ENCODE peak calls at places on chromosomes 4 and X, in six cellular contexts. H is NCI-H2171 treated with DMSO at 0.1 percent for 48 hours, K is NCI-H1694, D is NCI-H1092 treated with DMSO at 0.1 percent for 48 hours, E is B cell, P is HuH-7.5. V is an unnamed sample.

GRCh38 chr4:27007507-27007906 is 146.9 kb downstream of the STIM2 start:
- DNase-seq in H (no peak), K (no peak), D (no peak), E (no peak), P (no peak), V (no peak)

GRCh38 chrX:31593353-31593752 is 521.5 kb upstream of the FTHL17 start:
- DNase-seq in K (no peak), P (no peak), H (no peak), E (no peak), D (no peak), V (no peak)

GRCh38 chrX:82813671-82814078 is 694.4 kb upstream of the POU3F4 start:
- DNase-seq in K (no peak), P (peak), E (no peak), H (no peak), D (no peak), V (peak)

GRCh38 chr4:176838611-176839411 is 46.1 kb upstream of the VEGFC start:
- DNase-seq in E (no peak), D (no peak), P (no peak), H (no peak), K (no peak), V (peak)

GRCh38 chr4:122705547-122705946 is 27.0 kb upstream of the BBS12 start:
- DNase-seq in H (no peak), K (no peak), P (no peak), D (no peak), E (no peak), V (no peak)

GRCh38 chrX:37818031-37818430 is 29.3 kb downstream of the DYNLT3 start:
- DNase-seq in P (no peak), E (peak), K (peak), D (no peak), H (peak), V (no peak)

GRCh38 chr4:53601251-53601764 is 10.0 kb upstream of the LNX1 start:
- DNase-seq in P (no peak), H (peak), D (peak), K (peak), E (peak), V (no peak)

GRCh38 chrX:41890026-41890423 is 33.3 kb downstream of the CASK start:
- DNase-seq in D (no peak), H (no peak), E (no peak), K (no peak), P (no peak), V (no peak)

GRCh38 chrX:133726211-133726630 is 259.2 kb downstream of the GPC3 start:
- DNase-seq in E (no peak), D (peak), K (no peak), P (no peak), H (peak), V (peak)

GRCh38 chr4:122827899-122828601 is 1.4 kb downstream of the FGF2 start:
- DNase-seq in D (peak), P (peak), K (no peak), E (peak), H (peak), V (peak)

GRCh38 chr4:181874582-181874981 is 368.6 kb upstream of the TENM3 start:
- DNase-seq in H (no peak), D (no peak), P (no peak), E (no peak), K (no peak), V (no peak)

GRCh38 chr4:100982345-100982744 is 365.0 kb downstream of the PPP3CA start:
- DNase-seq in H (no peak), E (no peak), P (no peak), D (no peak), K (no peak), V (no peak)

GRCh38 chrX:97841544-97842179 is 958.0 kb downstream of the RPA4 start:
- DNase-seq in D (no peak), K (no peak), P (no peak), H (no peak), E (no peak), V (no peak)

GRCh38 chr4:141580523-141580922 is 55.9 kb upstream of the IL15 start:
- DNase-seq in D (no peak), P (no peak), K (no peak), H (no peak), E (no peak), V (no peak)

GRCh38 chr4:38294238-38294637 is 334.0 kb downstream of the PTTG2 start:
- DNase-seq in H (no peak), K (no peak), E (no peak), P (no peak), D (no peak), V (no peak)

GRCh38 chr4:93710847-93711430 is 117.6 kb upstream of the ATOH1 start:
- DNase-seq in H (no peak), E (no peak), K (no peak), P (no peak), D (no peak), V (no peak)

GRCh38 chrX:129726307-129727111 is 12.3 kb upstream of the XPNPEP2 start:
- DNase-seq in E (peak), H (no peak), D (peak), P (peak), K (peak), V (peak)

GRCh38 chr4:105139646-105140045 is 7.0 kb upstream of the TET2 start:
- DNase-seq in H (no peak), D (no peak), E (no peak), P (no peak), K (no peak), V (no peak)

GRCh38 chr4:4831825-4832224 is 27.6 kb upstream of the MSX1 start:
- DNase-seq in E (no peak), H (no peak), P (no peak), K (no peak), D (no peak), V (no peak)

GRCh38 chrX:154026136-154026806 is 6.6 kb upstream of the IRAK1 start:
- DNase-seq in P (no peak), H (no peak), K (no peak), D (no peak), E (no peak), V (no peak)

GRCh38 chr4:158314756-158315487 is 104.6 kb downstream of the TMEM144 start:
- DNase-seq in P (no peak), E (no peak), H (no peak), K (no peak), D (no peak), V (peak)

GRCh38 chr4:124940387-124940786 is 227.9 kb upstream of the ANKRD50 start:
- DNase-seq in K (no peak), E (no peak), D (no peak), P (no peak), H (no peak), V (peak)

GRCh38 chr4:84750260-84750955 is 167.5 kb downstream of the CDS1 start:
- DNase-seq in E (peak), D (peak), P (peak), K (peak), H (peak), V (peak)

GRCh38 chr4:77146426-77147399 is 10.3 kb upstream of the CCNG2 start:
- DNase-seq in D (no peak), E (no peak), P (no peak), K (no peak), H (no peak), V (no peak)

GRCh38 chr4:189285377-189285776 is 655.3 kb upstream of the FRG1 start:
- DNase-seq in E (no peak), D (no peak), P (no peak), K (no peak), H (no peak), V (no peak)

GRCh38 chrX:101390664-101391525 is at the start of gene RPL36A:
- DNase-seq in H (peak), E (peak), K (peak), P (peak), D (peak), V (peak)

GRCh38 chr4:183200453-183200852 is 101.4 kb downstream of the WWC2 start:
- DNase-seq in D (no peak), K (no peak), P (no peak), E (no peak), H (no peak), V (peak)

GRCh38 chr4:140947507-140947906 is 185.8 kb downstream of the RNF150 start:
- DNase-seq in E (no peak), P (no peak), H (no peak), D (no peak), K (no peak), V (peak)

GRCh38 chr4:88097301-88097700 is 61.1 kb downstream of the ABCG2 start:
- DNase-seq in P (no peak), H (no peak), D (no peak), K (no peak), E (no peak), V (no peak)

GRCh38 chrX:125646195-125646594 is 326.5 kb downstream of the TEX13C start:
- DNase-seq in H (no peak), D (no peak), E (no peak), P (no peak), K (no peak), V (no peak)

GRCh38 chrX:102514536-102514935 is 2.0 kb downstream of the TMSB15A start:
- DNase-seq in K (no peak), E (no peak), H (no peak), P (no peak), D (no peak), V (no peak)

V was measured in foreskin keratinocyte.